ENCODE peak calls at places on chromosomes 4 and X, in nine cellular contexts. One of them, this sample, is unnamed.

GRCh38 chrX:40152706-40153334 is 55.1 kb upstream of the BCOR start:
- DNase-seq in upper lobe of right lung: peak; percentile 83
- DNase-seq in left lung: peak; percentile 89
- DNase-seq in CD4-positive, alpha-beta T cell: no peak
- DNase-seq in NB4: peak; percentile 76
- DNase-seq in AG04450: no peak
- DNase-seq in progenitor cell of endocrine pancreas: no peak
- DNase-seq in WERI-Rb-1: peak; percentile 16
- DNase-seq in A673: peak; percentile 48
- DNase-seq in this sample: no peak

GRCh38 chrX:120625366-120625765 is 4.5 kb downstream of the C1GALT1C1 start:
- DNase-seq in upper lobe of right lung: no peak
- DNase-seq in left lung: no peak
- DNase-seq in CD4-positive, alpha-beta T cell: no peak
- DNase-seq in NB4: no peak
- DNase-seq in AG04450: no peak
- DNase-seq in progenitor cell of endocrine pancreas: no peak
- DNase-seq in WERI-Rb-1: no peak
- DNase-seq in A673: no peak
- DNase-seq in this sample: peak; percentile 57

GRCh38 chrX:104318330-104319009 is 63.7 kb upstream of the ESX1 start:
- DNase-seq in upper lobe of right lung: no peak
- DNase-seq in left lung: no peak
- DNase-seq in CD4-positive, alpha-beta T cell: no peak
- DNase-seq in NB4: no peak
- DNase-seq in AG04450: no peak
- DNase-seq in progenitor cell of endocrine pancreas: no peak
- DNase-seq in WERI-Rb-1: no peak
- DNase-seq in A673: no peak
- DNase-seq in this sample: peak; percentile 50

GRCh38 chrX:56233682-56234081 is 1.5 kb downstream of the KLF8 start:
- DNase-seq in upper lobe of right lung: peak; percentile 80
- DNase-seq in left lung: peak; percentile 78
- DNase-seq in CD4-positive, alpha-beta T cell: no peak
- DNase-seq in NB4: no peak
- DNase-seq in AG04450: no peak
- DNase-seq in progenitor cell of endocrine pancreas: no peak
- DNase-seq in WERI-Rb-1: no peak
- DNase-seq in A673: peak; percentile 1
- DNase-seq in this sample: peak; percentile 0

GRCh38 chrX:65706041-65706828 is 38.8 kb downstream of the MSN start:
- DNase-seq in upper lobe of right lung: no peak
- DNase-seq in left lung: no peak
- DNase-seq in CD4-positive, alpha-beta T cell: no peak
- DNase-seq in NB4: peak; percentile 57
- DNase-seq in AG04450: no peak
- DNase-seq in progenitor cell of endocrine pancreas: no peak
- DNase-seq in WERI-Rb-1: no peak
- DNase-seq in A673: peak; percentile 17
- DNase-seq in this sample: peak; percentile 87

GRCh38 chr4:84733343-84734033 is 150.6 kb downstream of the CDS1 start:
- DNase-seq in upper lobe of right lung: no peak
- DNase-seq in left lung: no peak
- DNase-seq in CD4-positive, alpha-beta T cell: no peak
- DNase-seq in NB4: no peak
- DNase-seq in AG04450: no peak
- DNase-seq in progenitor cell of endocrine pancreas: no peak
- DNase-seq in WERI-Rb-1: no peak
- DNase-seq in A673: no peak
- DNase-seq in this sample: no peak

GRCh38 chrX:97547873-97548578 is 664.3 kb downstream of the RPA4 start:
- DNase-seq in upper lobe of right lung: no peak
- DNase-seq in left lung: no peak
- DNase-seq in CD4-positive, alpha-beta T cell: no peak
- DNase-seq in NB4: no peak
- DNase-seq in AG04450: no peak
- DNase-seq in progenitor cell of endocrine pancreas: no peak
- DNase-seq in WERI-Rb-1: no peak
- DNase-seq in A673: no peak
- DNase-seq in this sample: peak; percentile 38

GRCh38 chrX:112867570-112867969 is 26.9 kb upstream of the AMOT start:
- DNase-seq in upper lobe of right lung: no peak
- DNase-seq in left lung: no peak
- DNase-seq in CD4-positive, alpha-beta T cell: no peak
- DNase-seq in NB4: no peak
- DNase-seq in AG04450: no peak
- DNase-seq in progenitor cell of endocrine pancreas: peak; percentile 12
- DNase-seq in WERI-Rb-1: no peak
- DNase-seq in A673: no peak
- DNase-seq in this sample: no peak

GRCh38 chrX:83501540-83501939 is 6.5 kb upstream of the POU3F4 start:
- DNase-seq in upper lobe of right lung: no peak
- DNase-seq in left lung: no peak
- DNase-seq in CD4-positive, alpha-beta T cell: no peak
- DNase-seq in NB4: no peak
- DNase-seq in AG04450: no peak
- DNase-seq in progenitor cell of endocrine pancreas: no peak
- DNase-seq in WERI-Rb-1: no peak
- DNase-seq in A673: no peak
- DNase-seq in this sample: no peak

GRCh38 chr4:67702166-67702565 is 1.2 kb upstream of the UBA6 start:
- DNase-seq in upper lobe of right lung: no peak
- DNase-seq in left lung: no peak
- DNase-seq in CD4-positive, alpha-beta T cell: no peak
- DNase-seq in NB4: no peak
- DNase-seq in AG04450: no peak
- DNase-seq in progenitor cell of endocrine pancreas: no peak
- DNase-seq in WERI-Rb-1: no peak
- DNase-seq in A673: no peak
- DNase-seq in this sample: no peak

GRCh38 chr4:67697860-67698655 is 2.9 kb downstream of the UBA6 start:
- DNase-seq in upper lobe of right lung: no peak
- DNase-seq in left lung: no peak
- DNase-seq in CD4-positive, alpha-beta T cell: no peak
- DNase-seq in NB4: no peak
- DNase-seq in AG04450: no peak
- DNase-seq in progenitor cell of endocrine pancreas: no peak
- DNase-seq in WERI-Rb-1: no peak
- DNase-seq in A673: no peak
- DNase-seq in this sample: no peak

GRCh38 chr4:67699603-67700002 is 1.4 kb downstream of the UBA6 start:
- DNase-seq in upper lobe of right lung: no peak
- DNase-seq in left lung: no peak
- DNase-seq in CD4-positive, alpha-beta T cell: no peak
- DNase-seq in NB4: no peak
- DNase-seq in AG04450: no peak
- DNase-seq in progenitor cell of endocrine pancreas: no peak
- DNase-seq in WERI-Rb-1: no peak
- DNase-seq in A673: no peak
- DNase-seq in this sample: no peak

GRCh38 chr4:67700119-67700873 is 659 bp downstream of the UBA6 start:
- DNase-seq in upper lobe of right lung: no peak
- DNase-seq in left lung: no peak
- DNase-seq in CD4-positive, alpha-beta T cell: no peak
- DNase-seq in NB4: peak; percentile 28
- DNase-seq in AG04450: no peak
- DNase-seq in progenitor cell of endocrine pancreas: no peak
- DNase-seq in WERI-Rb-1: no peak
- DNase-seq in A673: peak; percentile 4
- DNase-seq in this sample: peak; percentile 17

GRCh38 chr4:67700874-67701850 is at the start of gene UBA6:
- DNase-seq in upper lobe of right lung: peak; percentile 98
- DNase-seq in left lung: peak; percentile 98
- DNase-seq in CD4-positive, alpha-beta T cell: peak; percentile 91
- DNase-seq in NB4: peak; percentile 96
- DNase-seq in AG04450: peak; percentile 92
- DNase-seq in progenitor cell of endocrine pancreas: peak; percentile 91
- DNase-seq in WERI-Rb-1: peak; percentile 97
- DNase-seq in A673: peak; percentile 92
- DNase-seq in this sample: peak; percentile 96
- TF ChIP-seq CTCF in upper lobe of right lung: peak; percentile 52
- TF ChIP-seq CTCF in left lung: peak; percentile 30
- TF ChIP-seq CTCF in CD4-positive, alpha-beta T cell: peak; percentile 62
- TF ChIP-seq CTCF in NB4: peak; percentile 8
- TF ChIP-seq CTCF in AG04450: peak; percentile 40
- TF ChIP-seq CTCF in progenitor cell of endocrine pancreas: peak; percentile 61
- TF ChIP-seq CTCF in WERI-Rb-1: peak; percentile 63
- TF ChIP-seq CTCF in A673: peak; percentile 31
- TF ChIP-seq CTCF in this sample: peak; percentile 14

GRCh38 chr4:100907465-100908454 is 389.9 kb upstream of the EMCN start:
- DNase-seq in upper lobe of right lung: no peak
- DNase-seq in left lung: no peak
- DNase-seq in CD4-positive, alpha-beta T cell: no peak
- DNase-seq in NB4: no peak
- DNase-seq in AG04450: no peak
- DNase-seq in progenitor cell of endocrine pancreas: no peak
- DNase-seq in WERI-Rb-1: no peak
- DNase-seq in A673: peak; percentile 39
- DNase-seq in this sample: peak; percentile 35
- TF ChIP-seq CTCF in upper lobe of right lung: peak; percentile 40
- TF ChIP-seq CTCF in left lung: peak; percentile 35
- TF ChIP-seq CTCF in CD4-positive, alpha-beta T cell: peak; percentile 34
- TF ChIP-seq CTCF in NB4: no peak
- TF ChIP-seq CTCF in AG04450: peak; percentile 40
- TF ChIP-seq CTCF in progenitor cell of endocrine pancreas: peak; percentile 45
- TF ChIP-seq CTCF in WERI-Rb-1: peak; percentile 30
- TF ChIP-seq CTCF in A673: peak; percentile 63
- TF ChIP-seq CTCF in this sample: peak; percentile 44

DNA sequence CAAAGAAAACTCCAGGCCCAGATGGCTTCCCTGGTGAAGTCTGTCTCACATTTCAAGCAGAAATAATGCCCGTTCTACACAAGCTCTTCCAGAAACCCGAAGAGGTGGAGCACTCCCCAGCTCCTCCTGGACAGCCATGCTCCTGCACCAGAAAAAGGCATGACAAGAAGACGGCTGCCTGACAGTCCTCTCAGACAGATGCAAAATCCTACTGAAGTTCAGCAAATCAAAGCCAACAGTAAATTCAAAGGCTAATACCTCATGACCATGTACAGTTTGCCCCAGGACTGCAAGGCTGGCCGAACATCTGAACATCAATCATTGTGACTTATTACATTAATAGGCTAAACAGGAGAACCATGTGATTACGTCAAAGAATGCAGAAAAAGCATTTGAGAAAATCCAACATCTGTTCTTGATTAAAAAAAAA is 30.8 kb upstream of the MXD4 start:
- DNase-seq in upper lobe of right lung: no peak
- DNase-seq in left lung: no peak
- DNase-seq in CD4-positive, alpha-beta T cell: no peak
- DNase-seq in NB4: no peak
- DNase-seq in AG04450: peak; percentile 43
- DNase-seq in progenitor cell of endocrine pancreas: no peak
- DNase-seq in WERI-Rb-1: peak; percentile 52
- DNase-seq in A673: peak; percentile 50
- DNase-seq in this sample: peak; percentile 21
- TF ChIP-seq CTCF in upper lobe of right lung: no peak
- TF ChIP-seq CTCF in left lung: no peak
- TF ChIP-seq CTCF in CD4-positive, alpha-beta T cell: no peak
- TF ChIP-seq CTCF in NB4: no peak
- TF ChIP-seq CTCF in AG04450: no peak
- TF ChIP-seq CTCF in progenitor cell of endocrine pancreas: no peak
- TF ChIP-seq CTCF in WERI-Rb-1: no peak
- TF ChIP-seq CTCF in A673: no peak
- TF ChIP-seq CTCF in this sample: no peak

GRCh38 chr4:113978105-113978504 is 1.3 kb downstream of the ARSJ start:
- DNase-seq in upper lobe of right lung: no peak
- DNase-seq in left lung: no peak
- DNase-seq in CD4-positive, alpha-beta T cell: no peak
- DNase-seq in NB4: no peak
- DNase-seq in AG04450: no peak
- DNase-seq in progenitor cell of endocrine pancreas: no peak
- DNase-seq in WERI-Rb-1: no peak
- DNase-seq in A673: no peak
- DNase-seq in this sample: no peak

GRCh38 chr4:113979973-113980615 is 647 bp upstream of the ARSJ start:
- DNase-seq in upper lobe of right lung: no peak
- DNase-seq in left lung: no peak
- DNase-seq in CD4-positive, alpha-beta T cell: no peak
- DNase-seq in NB4: no peak
- DNase-seq in AG04450: no peak
- DNase-seq in progenitor cell of endocrine pancreas: no peak
- DNase-seq in WERI-Rb-1: no peak
- DNase-seq in A673: no peak
- DNase-seq in this sample: peak; percentile 49

GRCh38 chr4:113978561-113979156 is 788 bp downstream of the ARSJ start:
- DNase-seq in upper lobe of right lung: peak; percentile 58
- DNase-seq in left lung: peak; percentile 80
- DNase-seq in CD4-positive, alpha-beta T cell: no peak
- DNase-seq in NB4: no peak
- DNase-seq in AG04450: no peak
- DNase-seq in progenitor cell of endocrine pancreas: no peak
- DNase-seq in WERI-Rb-1: peak; percentile 30
- DNase-seq in A673: no peak
- DNase-seq in this sample: peak; percentile 23

GRCh38 chr4:113976937-113977855 is 2.3 kb downstream of the ARSJ start:
- DNase-seq in upper lobe of right lung: no peak
- DNase-seq in left lung: no peak
- DNase-seq in CD4-positive, alpha-beta T cell: no peak
- DNase-seq in NB4: no peak
- DNase-seq in AG04450: no peak
- DNase-seq in progenitor cell of endocrine pancreas: no peak
- DNase-seq in WERI-Rb-1: no peak
- DNase-seq in A673: no peak
- DNase-seq in this sample: peak; percentile 27

DNA sequence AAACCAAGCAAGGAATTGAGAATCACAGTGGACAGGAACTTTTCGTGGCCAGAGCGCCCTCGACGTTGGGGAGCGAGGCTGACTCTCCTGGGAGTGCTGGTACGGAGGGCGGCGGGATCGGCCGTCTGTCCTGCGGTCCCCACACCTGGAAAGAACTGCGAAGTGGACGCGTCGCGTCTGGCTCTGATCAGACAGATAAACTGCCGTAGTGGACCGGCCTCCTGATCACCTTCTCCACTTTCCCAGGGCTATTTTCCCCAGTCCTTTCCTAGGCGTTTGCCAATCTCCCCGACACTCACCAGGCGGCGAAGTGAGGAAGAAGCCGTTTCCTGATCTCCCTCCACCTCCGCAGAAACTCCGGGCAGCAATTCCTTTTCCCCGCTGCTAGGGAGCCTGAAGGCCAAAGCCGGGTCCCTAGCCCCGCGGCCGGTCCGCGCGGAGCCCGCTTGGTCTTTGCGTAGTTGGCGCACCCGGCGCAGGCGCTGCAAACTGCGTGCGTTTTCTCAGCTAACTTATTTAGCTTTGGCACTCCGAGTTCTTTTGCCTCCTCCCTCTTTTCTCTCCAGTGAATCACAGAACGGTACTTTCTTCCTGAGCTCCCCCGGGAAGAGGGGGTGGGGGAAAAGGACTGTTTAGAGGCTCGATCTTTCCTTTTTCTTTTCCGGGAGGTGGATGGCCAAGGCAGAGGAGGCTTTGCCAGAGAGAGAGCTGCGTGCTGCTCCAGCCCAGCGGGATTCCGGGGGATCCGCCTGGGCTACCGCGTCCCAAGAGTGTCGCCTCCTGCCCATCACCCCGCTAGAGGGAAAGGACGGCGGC is at the start of gene ARSJ:
- DNase-seq in upper lobe of right lung: peak; percentile 82
- DNase-seq in left lung: peak; percentile 87
- DNase-seq in CD4-positive, alpha-beta T cell: no peak
- DNase-seq in NB4: no peak
- DNase-seq in AG04450: peak; percentile 65
- DNase-seq in progenitor cell of endocrine pancreas: peak; percentile 53
- DNase-seq in WERI-Rb-1: peak; percentile 52
- DNase-seq in A673: peak; percentile 72
- DNase-seq in this sample: peak; percentile 89
- TF ChIP-seq CTCF in upper lobe of right lung: no peak
- TF ChIP-seq CTCF in left lung: no peak
- TF ChIP-seq CTCF in CD4-positive, alpha-beta T cell: no peak
- TF ChIP-seq CTCF in NB4: no peak
- TF ChIP-seq CTCF in AG04450: peak; percentile 27
- TF ChIP-seq CTCF in progenitor cell of endocrine pancreas: no peak
- TF ChIP-seq CTCF in WERI-Rb-1: peak; percentile 10
- TF ChIP-seq CTCF in A673: peak; percentile 21
- TF ChIP-seq CTCF in this sample: peak; percentile 27

GRCh38 chr4:77817304-77818076 is 1.7 kb downstream of the CNOT6L start:
- DNase-seq in upper lobe of right lung: no peak
- DNase-seq in left lung: no peak
- DNase-seq in CD4-positive, alpha-beta T cell: no peak
- DNase-seq in NB4: no peak
- DNase-seq in AG04450: no peak
- DNase-seq in progenitor cell of endocrine pancreas: no peak
- DNase-seq in WERI-Rb-1: no peak
- DNase-seq in A673: no peak
- DNase-seq in this sample: peak; percentile 3
- TF ChIP-seq CTCF in upper lobe of right lung: no peak
- TF ChIP-seq CTCF in left lung: no peak
- TF ChIP-seq CTCF in CD4-positive, alpha-beta T cell: no peak
- TF ChIP-seq CTCF in NB4: no peak
- TF ChIP-seq CTCF in AG04450: no peak
- TF ChIP-seq CTCF in progenitor cell of endocrine pancreas: no peak
- TF ChIP-seq CTCF in WERI-Rb-1: no peak
- TF ChIP-seq CTCF in A673: no peak
- TF ChIP-seq CTCF in this sample: no peak

This sample was measured in fibroblast of pulmonary artery.